ENCODE peak calls at places on chromosome 17, in six cellular contexts. B is Peyer's patch, Y is prostate gland, V is GM12878, I is A549, T is tibial nerve. E is an unnamed sample. For H3K4me1, the result is how much of the 10 kb centered on the place peaks cover.

GRCh38 chr17:48520631-48521045 is 10.2 kb downstream of the HOXB1 start:
- DNase-seq in Y (no peak), T (no peak), I (peak), B (no peak), V (no peak), E (no peak)

GRCh38 chr17:40727447-40728231 is 24.1 kb upstream of the KRT24 start:
- DNase-seq in T (peak), B (no peak), V (peak), Y (no peak), I (no peak), E (no peak)

GRCh38 chr17:38925263-38925995 is at the start of gene LASP1NB:
- DNase-seq in B (peak), I (no peak), Y (no peak), V (no peak), T (no peak), E (peak)

GRCh38 chr17:78378225-78379133 is at the start of gene PGS1:
- DNase-seq in B (peak), Y (peak), T (peak), I (peak), V (no peak), E (peak)

GRCh38 chr17:48544356-48545021 is 420 bp downstream of the HOXB2 start:
- DNase-seq in Y (peak), V (no peak), T (peak), B (peak), I (no peak), E (peak)

GRCh38 chr17:57311281-57312216 is 55.2 kb downstream of the MSI2 start:
- DNase-seq in I (no peak), Y (no peak), T (no peak), V (no peak), B (peak), E (no peak)

GRCh38 chr17:50424246-50425000 is 1.6 kb upstream of the ACSF2 start:
- DNase-seq in Y (no peak), V (no peak), T (no peak), B (no peak), I (no peak), E (no peak)

GRCh38 chr17:75344664-75345063 is 55.4 kb upstream of the SLC25A19 start:
- DNase-seq in B (no peak), T (no peak), Y (no peak), I (no peak), V (no peak), E (no peak)

GRCh38 chr17:44065668-44066203 is 735 bp downstream of the LSM12 start:
- DNase-seq in Y (no peak), I (no peak), V (no peak), T (no peak), B (no peak), E (no peak)

GRCh38 chr17:77377836-77378235 is 237.1 kb downstream of the SEC14L1 start:
- DNase-seq in T (no peak), I (no peak), V (no peak), B (no peak), Y (no peak), E (peak)

GRCh38 chr17:39684369-39685043 is 3.4 kb downstream of the PGAP3 start:
- DNase-seq in B (no peak), V (no peak), T (no peak), I (no peak), Y (no peak), E (no peak)

GRCh38 chr17:3447625-3448024 is 14.0 kb upstream of the OR1E2 start:
- DNase-seq in Y (no peak), T (no peak), I (peak), V (no peak), B (no peak), E (no peak)

GRCh38 chr17:7323731-7324437 is 5.3 kb downstream of the NEURL4 start:
- DNase-seq in T (peak), V (no peak), I (peak), B (peak), Y (peak), E (no peak)

GRCh38 chr17:82230627-82231311 is 1.9 kb downstream of the SLC16A3 start:
- DNase-seq in V (no peak), I (peak), Y (no peak), T (peak), B (peak), E (peak)

GRCh38 chr17:45848868-45849535 is 4.3 kb downstream of the SPPL2C start:
- DNase-seq in Y (no peak), T (no peak), I (no peak), B (no peak), V (no peak), E (no peak)

GRCh38 chr17:41687828-41688640 is 651 bp upstream of the EIF1 start:
- DNase-seq in I (peak), V (no peak), B (peak), T (peak), Y (peak), E (peak)

GRCh38 chr17:50147841-50148225 is 2.6 kb downstream of the PPP1R9B start:
- DNase-seq in I (peak), V (no peak), T (no peak), B (peak), Y (no peak), E (no peak)

GRCh38 chr17:47310186-47310733 is 13.5 kb upstream of the EFCAB13 start:
- DNase-seq in Y (no peak), T (no peak), I (no peak), B (no peak), V (no peak), E (no peak)

GRCh38 chr17:38703742-38704644 is 1.1 kb upstream of the MLLT6 start:
- DNase-seq in Y (peak), I (no peak), T (peak), V (no peak), B (peak), E (peak)

GRCh38 chr17:67821871-67822367 is 3.4 kb upstream of the BPTF start:
- DNase-seq in V (no peak), Y (no peak), B (no peak), I (no peak), T (no peak), E (no peak)

GRCh38 chr17:35763767-35764122 is 3.1 kb downstream of the C17orf50 start:
- DNase-seq in B (no peak), I (no peak), Y (no peak), V (no peak), T (no peak), E (no peak)

GRCh38 chr17:15386083-15386482 is 44.7 kb upstream of the TEKT3 start:
- DNase-seq in Y (no peak), T (no peak), I (no peak), B (no peak), V (no peak), E (no peak)

GRCh38 chr17:15382866-15383265 is 41.5 kb upstream of the TEKT3 start:
- DNase-seq in V (no peak), T (no peak), Y (no peak), I (no peak), B (peak), E (no peak)

GRCh38 chr17:15385305-15385704 is 43.9 kb upstream of the TEKT3 start:
- DNase-seq in V (no peak), Y (no peak), B (no peak), T (no peak), I (no peak), E (no peak)

GRCh38 chr17:15381707-15382106 is 40.3 kb upstream of the TEKT3 start:
- DNase-seq in V (no peak), B (no peak), T (no peak), I (no peak), Y (no peak), E (no peak)

DNA sequence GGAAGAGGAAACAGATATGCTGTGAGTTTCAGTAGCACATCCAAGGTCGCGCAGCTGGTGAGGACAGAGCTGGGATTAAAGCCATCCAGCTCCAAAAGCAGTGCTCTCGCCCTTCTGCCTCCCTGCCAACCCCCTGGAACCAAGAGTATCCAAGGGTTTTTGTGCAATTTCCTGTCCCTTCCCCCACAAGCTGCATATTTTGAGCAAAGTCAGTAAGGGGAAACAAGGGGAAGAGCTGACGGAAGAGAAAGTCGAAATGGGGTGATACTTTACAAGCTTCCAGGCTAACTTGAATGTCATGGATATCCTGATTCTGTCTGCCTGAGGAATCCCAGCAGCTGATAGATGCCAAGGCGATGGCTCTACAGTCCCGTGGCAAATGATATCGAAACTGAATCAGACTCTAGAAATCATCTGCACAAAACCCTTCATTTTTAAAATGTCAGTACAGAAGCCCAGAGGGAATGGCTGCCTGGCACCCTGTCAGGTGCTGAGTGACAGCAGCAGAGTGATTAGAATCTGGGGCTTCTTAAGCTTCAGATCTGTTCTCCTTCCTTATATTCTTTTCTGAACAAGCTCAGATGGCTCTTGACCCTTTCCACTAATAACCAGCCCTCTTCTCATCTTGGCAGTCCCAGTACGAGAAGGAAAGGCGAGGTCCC is 42.9 kb upstream of the TEKT3 start:
- DNase-seq in T (peak), V (no peak), B (peak), I (no peak), Y (no peak), E (peak)
- H3K4me3 ChIP-seq in T (peak), V (no peak), B (no peak), I (no peak), Y (no peak), E (no peak)

GRCh38 chr17:18187226-18187625 is 3.6 kb downstream of the ALKBH5 start:
- DNase-seq in T (no peak), V (no peak), Y (no peak), B (no peak), I (no peak), E (no peak)

GRCh38 chr17:18186271-18186982 is 2.8 kb downstream of the ALKBH5 start:
- DNase-seq in I (no peak), B (no peak), T (peak), Y (no peak), V (no peak), E (no peak)

GRCh38 chr17:18185391-18185790 is 1.8 kb downstream of the ALKBH5 start:
- DNase-seq in I (no peak), B (no peak), V (no peak), T (no peak), Y (no peak), E (no peak)

GRCh38 chr17:18184143-18185007 is 747 bp downstream of the ALKBH5 start:
- DNase-seq in I (peak), V (no peak), T (peak), B (peak), Y (peak), E (peak)

GRCh38 chr17:18185832-18186231 is 2.2 kb downstream of the ALKBH5 start:
- DNase-seq in Y (no peak), B (no peak), T (peak), I (no peak), V (no peak), E (no peak)
- H3K4me1 ChIP-seq in Y (under half), B (under half), T (half or more), I (half or more), V (under half), E (half or more)

GRCh38 chr17:21286771-21287702 is 2.5 kb downstream of the MAP2K3 start:
- DNase-seq in T (no peak), B (peak), Y (no peak), I (peak), V (no peak), E (no peak)

GRCh38 chr17:21284319-21285163 is at the start of gene MAP2K3:
- DNase-seq in Y (peak), I (peak), B (peak), T (peak), V (peak), E (peak)

GRCh38 chr17:21287703-21288449 is 3.4 kb downstream of the MAP2K3 start:
- DNase-seq in B (peak), T (peak), Y (peak), V (peak), I (peak), E (peak)

GRCh38 chr17:21285164-21286065 is 904 bp downstream of the MAP2K3 start:
- DNase-seq in V (no peak), B (no peak), Y (no peak), T (no peak), I (no peak), E (peak)

DNA sequence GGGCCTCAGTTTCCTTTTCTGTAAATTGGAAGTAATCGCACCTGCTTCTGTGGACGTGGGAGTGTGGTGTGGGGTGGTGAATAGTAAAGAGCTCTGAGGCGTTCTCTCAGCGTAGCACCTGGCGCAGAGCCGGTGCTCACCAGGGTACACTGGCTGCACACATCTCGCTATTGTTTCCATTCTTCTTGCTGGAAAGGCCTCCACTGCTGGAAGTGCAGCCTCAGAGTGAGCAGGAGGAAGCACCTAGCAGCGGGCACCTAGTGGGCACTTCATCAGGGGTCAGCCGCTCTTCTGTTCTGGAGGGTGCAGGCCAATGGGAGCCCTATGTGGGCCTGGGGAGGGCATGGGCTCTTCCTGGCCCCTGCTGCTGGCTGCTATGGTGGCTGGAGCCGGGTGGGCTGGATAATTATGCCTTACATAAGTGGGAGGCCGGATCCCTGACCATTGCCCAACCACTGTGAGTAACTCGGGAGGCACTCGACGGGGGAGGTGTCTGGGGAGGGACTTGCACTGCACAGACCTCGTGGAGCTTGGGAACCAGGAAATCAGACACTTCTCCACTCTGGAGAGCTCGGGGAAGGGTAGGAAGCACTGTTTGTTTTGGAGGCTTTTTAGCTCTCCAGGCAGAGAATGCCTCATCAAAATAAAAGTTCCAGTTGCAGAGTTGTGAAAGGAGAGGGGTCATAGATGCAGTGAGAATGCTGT is 1.7 kb downstream of the MAP2K3 start:
- DNase-seq in I (peak), V (no peak), B (peak), Y (peak), T (peak), E (peak)
- TF ChIP-seq POLR2A in I (no peak), V (no peak), B (peak), Y (peak), T (peak), E (peak)

DNA sequence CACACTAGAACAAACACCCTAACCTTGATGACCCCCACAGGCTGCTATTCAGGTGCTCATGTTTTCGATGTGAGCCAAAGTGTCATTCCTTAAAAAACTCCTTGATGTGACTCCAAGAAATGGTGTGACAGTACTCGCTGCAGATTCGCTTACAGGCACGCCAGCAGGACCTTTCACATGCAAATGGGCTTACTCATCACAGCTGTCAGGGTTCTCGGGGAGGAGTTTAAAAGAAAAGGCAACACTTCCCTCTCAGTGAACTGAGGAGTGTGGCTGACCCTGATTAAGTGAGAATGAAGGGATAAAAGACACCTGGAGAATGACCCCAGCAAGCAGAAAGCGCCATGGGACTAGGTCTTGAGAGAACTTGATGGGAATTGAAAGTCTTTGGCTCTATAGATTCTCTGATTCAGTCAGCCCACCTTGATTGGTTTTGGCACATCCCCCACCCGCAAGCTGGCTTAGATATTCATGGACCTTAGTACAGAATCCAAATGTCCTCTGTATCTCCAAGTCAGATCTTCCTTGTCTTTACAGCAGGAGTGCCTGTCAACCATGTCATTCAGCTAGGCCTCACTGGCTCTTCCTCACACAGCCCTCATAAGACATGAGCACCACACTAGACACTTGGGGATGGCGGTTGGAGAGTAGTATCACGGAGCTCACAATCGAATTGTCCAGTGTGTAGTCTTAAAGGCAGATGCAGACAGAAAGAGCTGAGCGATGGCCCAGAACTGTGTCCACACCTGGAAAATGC is 82.6 kb downstream of the HIC1 start:
- DNase-seq in T (no peak), Y (peak), V (peak), B (no peak), I (no peak), E (peak)
- H3K4me3 ChIP-seq in T (no peak), Y (no peak), V (no peak), B (no peak), I (no peak), E (no peak)

DNA sequence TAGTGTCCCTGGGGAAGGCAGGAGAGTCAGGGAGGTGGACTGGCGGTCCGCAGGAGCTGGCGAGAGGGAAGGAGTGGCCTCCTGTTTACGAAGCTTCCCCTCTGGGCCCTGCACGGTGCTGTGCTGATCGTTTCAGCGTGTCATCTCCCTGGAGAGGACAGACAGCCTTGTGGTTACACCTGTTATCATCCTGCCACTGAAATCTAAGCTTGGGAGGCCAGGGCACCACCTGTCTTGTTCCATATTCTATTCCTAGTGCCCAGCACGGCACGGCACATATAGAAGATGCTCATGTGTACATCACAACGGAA is 8.5 kb downstream of the WDR81 start:
- DNase-seq in V (no peak), B (no peak), I (no peak), T (no peak), Y (no peak), E (no peak)
- H3K4me1 ChIP-seq in V (under half), B (under half), I (under half), T (under half), Y (under half), E (under half)

DNA sequence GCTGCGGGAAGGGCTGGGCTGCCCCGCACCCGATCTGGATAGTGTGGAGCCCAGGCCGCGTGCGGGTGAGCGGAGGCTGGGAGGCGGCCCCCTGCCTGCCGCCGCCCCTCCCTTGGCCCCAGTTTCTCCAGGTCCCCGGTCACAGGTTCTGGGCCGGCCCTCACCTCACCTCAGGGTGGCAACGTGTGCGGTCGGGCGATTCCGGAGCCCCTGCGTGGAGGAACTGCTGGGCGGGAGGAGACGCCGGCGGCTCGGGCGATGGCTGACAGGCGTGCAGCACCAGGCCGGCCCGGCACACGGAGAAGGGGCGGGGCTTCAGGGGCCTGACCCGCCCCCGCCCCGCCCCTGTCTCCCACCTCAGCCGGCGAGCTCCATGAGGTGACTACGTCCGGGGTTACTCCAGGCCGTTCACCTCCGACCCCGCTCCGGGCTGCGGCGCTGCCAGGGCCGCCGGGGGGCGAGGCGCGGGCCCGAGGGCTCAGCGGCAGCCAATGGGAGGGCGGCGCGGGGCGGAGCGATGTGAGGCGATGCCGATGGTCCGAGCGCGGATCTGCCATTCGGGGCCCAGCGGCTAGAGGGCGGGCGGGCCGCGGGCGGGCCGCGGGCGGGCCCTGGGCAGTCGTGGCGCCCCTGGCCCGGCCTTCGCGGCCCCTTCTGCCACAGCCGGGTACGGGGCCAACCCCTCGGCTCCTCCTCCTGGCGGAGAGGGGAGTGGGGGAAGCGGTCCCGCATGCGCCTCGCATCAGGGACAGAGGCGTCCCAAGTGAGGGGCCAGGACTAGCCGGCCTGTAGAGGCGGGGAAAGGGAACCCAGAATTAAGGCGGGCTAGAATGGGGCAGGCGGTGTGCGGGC is 16.7 kb upstream of the C17orf78 start:
- DNase-seq in I (peak), T (peak), V (peak), Y (peak), B (peak), E (peak)
- TF ChIP-seq POLR2A in I (peak), T (peak), V (peak), Y (peak), B (peak), E (peak)

DNA sequence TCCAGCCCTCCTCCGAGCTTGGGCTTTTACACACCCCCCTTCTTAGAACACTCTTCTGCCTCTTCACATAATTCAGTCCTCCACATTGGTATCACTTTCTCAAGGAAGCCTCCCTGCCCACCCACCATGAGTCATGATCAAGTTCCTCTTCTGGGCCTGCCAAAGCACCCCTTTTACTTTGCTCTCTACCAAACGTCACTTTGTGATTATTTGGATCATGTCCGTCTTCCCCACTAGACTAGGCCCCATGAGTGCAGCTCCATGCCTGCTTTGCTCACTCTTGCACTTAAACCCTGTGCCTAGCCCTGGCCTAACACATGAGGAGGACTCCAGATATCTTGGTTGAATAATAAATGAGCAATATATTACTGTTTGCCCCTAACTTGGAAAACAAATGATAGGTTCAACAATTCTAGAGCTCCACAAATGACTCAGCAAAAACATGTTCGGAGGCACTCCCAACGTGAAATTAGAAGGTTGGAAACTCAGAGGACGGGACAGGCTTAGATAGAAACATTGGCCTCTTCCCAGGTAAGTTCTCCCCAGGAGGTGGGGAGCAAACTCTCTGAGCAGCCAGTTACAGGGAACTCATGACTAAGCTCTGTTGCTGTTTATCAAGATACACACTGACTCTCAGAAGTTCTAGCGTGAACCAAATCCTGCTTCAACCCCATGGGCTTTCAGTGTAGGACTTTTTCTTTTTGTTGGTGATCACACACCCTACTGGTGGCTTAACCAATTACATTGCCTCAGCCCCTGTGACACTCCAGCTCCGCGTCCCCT is 28.3 kb downstream of the G6PC1 start:
- DNase-seq in B (peak), V (peak), T (peak), I (peak), Y (peak), E (peak)
- H3K4me3 ChIP-seq in B (no peak), V (no peak), T (no peak), I (no peak), Y (no peak), E (peak)

E was measured in adrenal gland.